ENCODE peak calls at places on chromosomes 12 and 14, in seven cellular contexts. U is tibial nerve, P is HFF-Myc, N is fibroblast of mammary gland, C is HCT116, L is ovary, D is gastrocnemius medialis. K is an unnamed sample.

GRCh38 chr12:105587237-105587636 is 256.7 kb downstream of the C12orf75 start:
- DNase-seq in P (no peak), N (no peak), U (no peak), L (no peak), D (no peak), C (no peak), K (no peak)

GRCh38 chr12:78441737-78442453 is 422.7 kb upstream of the SYT1 start:
- DNase-seq in D (no peak), U (no peak), C (no peak), P (no peak), L (no peak), N (peak), K (no peak)

GRCh38 chr12:71045781-71046180 is 112.0 kb downstream of the TSPAN8 start:
- DNase-seq in D (no peak), L (no peak), U (no peak), N (peak), P (no peak), C (no peak), K (no peak)

GRCh38 chr12:30757316-30757715 is 2.6 kb upstream of the CAPRIN2 start:
- DNase-seq in D (no peak), C (no peak), N (no peak), P (no peak), U (no peak), L (no peak), K (no peak)

GRCh38 chr12:6620137-6620884 is 13.1 kb upstream of the CHD4 start:
- DNase-seq in C (no peak), L (no peak), D (no peak), N (peak), U (no peak), P (no peak), K (no peak)

GRCh38 chr12:131117438-131118245 is 163.9 kb downstream of the ADGRD1 start:
- DNase-seq in L (no peak), N (no peak), D (no peak), P (no peak), C (no peak), U (no peak), K (no peak)

GRCh38 chr14:55073856-55074255 is 22.4 kb downstream of the MAPK1IP1L start:
- DNase-seq in L (no peak), C (no peak), U (no peak), D (no peak), N (peak), P (no peak), K (peak)

GRCh38 chr12:110458756-110459155 is 8.6 kb upstream of the ARPC3 start:
- DNase-seq in C (no peak), L (no peak), D (no peak), P (no peak), U (no peak), N (no peak), K (no peak)

GRCh38 chr14:85532981-85533820 is 3.3 kb downstream of the FLRT2 start:
- DNase-seq in N (peak), U (peak), L (peak), D (peak), C (no peak), P (no peak), K (no peak)

GRCh38 chr12:27501956-27502562 is 21.9 kb upstream of the PPFIBP1 start:
- DNase-seq in C (no peak), U (no peak), D (no peak), P (no peak), N (no peak), L (no peak), K (no peak)

GRCh38 chr14:51155331-51155730 is 60.4 kb upstream of the TRIM9 start:
- DNase-seq in N (no peak), P (no peak), C (no peak), U (no peak), D (no peak), L (no peak), K (no peak)

GRCh38 chr14:51160871-51161270 is 66.0 kb upstream of the TRIM9 start:
- DNase-seq in P (no peak), D (no peak), C (no peak), N (no peak), L (no peak), U (no peak), K (no peak)

GRCh38 chr14:51157012-51157411 is 62.1 kb upstream of the TRIM9 start:
- DNase-seq in L (no peak), U (no peak), P (no peak), D (no peak), C (peak), N (peak), K (no peak)
- TF ChIP-seq CTCF in L (no peak), U (peak), P (peak), D (peak), C (peak), N (peak), K (peak)

GRCh38 chr12:122894173-122895121 is 1.5 kb downstream of the VPS37B start:
- DNase-seq in L (no peak), U (no peak), C (no peak), P (no peak), N (no peak), D (no peak), K (no peak)

GRCh38 chr12:122893208-122894151 is 2.4 kb downstream of the VPS37B start:
- DNase-seq in D (no peak), C (no peak), N (no peak), P (no peak), L (no peak), U (no peak), K (no peak)

GRCh38 chr12:122895290-122895689 is 634 bp downstream of the VPS37B start:
- DNase-seq in D (no peak), L (no peak), P (no peak), U (no peak), N (no peak), C (no peak), K (no peak)

GRCh38 chr12:122889658-122890561 is 6.0 kb downstream of the VPS37B start:
- DNase-seq in N (no peak), P (no peak), U (no peak), L (no peak), D (no peak), C (no peak), K (no peak)

DNA sequence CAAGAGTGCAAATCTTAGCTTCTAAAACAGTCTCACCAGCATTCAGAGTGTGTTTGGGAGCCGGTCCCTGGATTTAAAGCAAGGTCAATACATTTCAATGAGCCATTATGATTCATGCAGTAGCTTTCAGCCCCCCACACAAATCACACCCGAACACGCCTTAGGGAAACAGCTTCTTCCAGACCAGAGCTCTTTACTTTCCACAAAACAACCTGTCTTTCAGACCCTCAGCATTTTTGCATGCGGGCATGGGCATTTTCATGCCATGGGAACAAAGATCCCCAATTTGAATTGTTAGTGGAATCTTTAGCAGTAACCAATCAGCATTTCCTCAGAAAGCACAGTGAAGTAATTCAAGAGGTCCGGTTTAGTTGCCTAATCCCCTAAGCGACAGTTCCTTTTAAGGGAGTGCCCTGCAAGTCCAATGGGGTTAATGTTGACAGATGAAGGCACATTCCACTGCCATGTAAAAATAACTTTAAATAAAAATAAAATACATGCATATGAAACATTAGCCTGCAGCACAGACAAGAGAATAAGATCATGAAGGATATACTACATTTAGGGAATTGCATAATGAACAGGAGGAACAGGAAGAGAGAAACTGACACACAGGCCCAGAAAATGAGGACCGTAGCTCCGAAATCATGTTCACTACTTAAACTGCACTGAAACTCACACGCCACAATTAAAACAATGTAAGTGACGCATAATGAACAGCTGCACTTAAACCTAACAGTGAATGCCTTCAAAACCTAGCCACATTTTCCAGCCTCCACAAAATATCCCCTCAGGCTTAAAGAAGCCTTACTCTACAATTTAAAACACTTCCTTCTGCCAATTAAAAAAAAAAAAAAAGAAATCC is 4.0 kb downstream of the VPS37B start:
- DNase-seq in D (no peak), C (no peak), P (no peak), U (no peak), N (peak), L (no peak), K (peak)
- H3K4me3 ChIP-seq in D (no peak), C (peak), P (peak), U (no peak), N (peak), L (no peak), K (peak)

GRCh38 chr14:72024504-72024903 is 92.3 kb downstream of the RGS6 start:
- DNase-seq in L (no peak), D (no peak), N (no peak), U (no peak), C (no peak), P (no peak), K (no peak)

GRCh38 chr14:72023128-72024042 is 91.2 kb downstream of the RGS6 start:
- DNase-seq in C (peak), P (no peak), L (no peak), D (no peak), U (no peak), N (peak), K (no peak)

DNA sequence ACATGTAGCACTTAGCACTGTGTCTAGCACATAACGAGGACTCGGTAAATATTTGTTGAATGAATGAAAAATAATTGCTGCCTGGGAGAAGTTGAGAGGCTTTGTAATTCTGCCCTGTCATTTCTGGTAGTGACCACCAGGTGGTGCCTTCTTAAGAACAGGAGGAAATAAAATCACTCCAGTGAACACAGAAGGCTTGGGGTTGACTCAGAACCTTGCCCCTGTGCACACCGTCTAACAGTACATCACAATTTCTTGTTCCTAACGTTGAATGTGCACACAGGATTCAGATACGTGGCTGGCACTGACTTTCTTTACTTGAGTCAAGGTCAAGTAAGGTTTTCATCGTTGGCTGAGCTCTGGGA is 91.8 kb downstream of the RGS6 start:
- DNase-seq in D (no peak), U (no peak), P (no peak), N (peak), L (no peak), C (peak), K (no peak)
- TF ChIP-seq CTCF in D (peak), U (peak), P (peak), N (peak), L (no peak), C (peak), K (peak)

GRCh38 chr12:53295891-53296219 is 513 bp downstream of the PFDN5 start:
- DNase-seq in L (no peak), N (no peak), U (no peak), P (no peak), D (no peak), C (no peak), K (no peak)

GRCh38 chr12:53299101-53299453 is 418 bp upstream of the MYG1 start:
- DNase-seq in C (peak), P (no peak), N (peak), U (no peak), L (no peak), D (no peak), K (no peak)

GRCh38 chr12:53299454-53300180 is at the start of gene MYG1:
- DNase-seq in P (peak), C (peak), N (peak), L (peak), U (peak), D (peak), K (no peak)

GRCh38 chr12:53300187-53300586 is 692 bp downstream of the MYG1 start:
- DNase-seq in N (peak), L (no peak), C (no peak), U (no peak), P (no peak), D (no peak), K (no peak)

DNA sequence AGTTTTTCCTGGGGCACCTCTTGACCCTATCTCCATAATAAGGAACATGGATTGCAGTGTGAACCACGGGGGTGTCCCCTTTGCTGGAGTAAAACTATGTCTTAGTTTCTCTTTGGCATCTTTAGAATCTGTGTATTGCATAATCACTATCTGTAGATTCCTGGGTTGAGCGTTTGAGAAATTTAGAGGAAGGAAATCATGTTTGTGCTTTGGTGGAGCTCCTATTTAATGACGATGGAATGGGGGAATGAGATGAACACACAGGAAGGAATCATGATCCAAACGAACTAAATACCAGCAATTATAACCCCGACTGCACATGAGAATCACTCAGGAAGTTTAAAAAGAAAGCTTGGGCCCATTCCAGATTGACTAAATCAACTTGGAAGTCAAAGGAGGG is 1.3 kb upstream of the MYG1 start:
- DNase-seq in D (no peak), P (no peak), N (peak), L (no peak), U (no peak), C (no peak), K (peak)
- H3K4me3 ChIP-seq in D (no peak), P (peak), N (no peak), L (no peak), U (no peak), C (no peak), K (no peak)

DNA sequence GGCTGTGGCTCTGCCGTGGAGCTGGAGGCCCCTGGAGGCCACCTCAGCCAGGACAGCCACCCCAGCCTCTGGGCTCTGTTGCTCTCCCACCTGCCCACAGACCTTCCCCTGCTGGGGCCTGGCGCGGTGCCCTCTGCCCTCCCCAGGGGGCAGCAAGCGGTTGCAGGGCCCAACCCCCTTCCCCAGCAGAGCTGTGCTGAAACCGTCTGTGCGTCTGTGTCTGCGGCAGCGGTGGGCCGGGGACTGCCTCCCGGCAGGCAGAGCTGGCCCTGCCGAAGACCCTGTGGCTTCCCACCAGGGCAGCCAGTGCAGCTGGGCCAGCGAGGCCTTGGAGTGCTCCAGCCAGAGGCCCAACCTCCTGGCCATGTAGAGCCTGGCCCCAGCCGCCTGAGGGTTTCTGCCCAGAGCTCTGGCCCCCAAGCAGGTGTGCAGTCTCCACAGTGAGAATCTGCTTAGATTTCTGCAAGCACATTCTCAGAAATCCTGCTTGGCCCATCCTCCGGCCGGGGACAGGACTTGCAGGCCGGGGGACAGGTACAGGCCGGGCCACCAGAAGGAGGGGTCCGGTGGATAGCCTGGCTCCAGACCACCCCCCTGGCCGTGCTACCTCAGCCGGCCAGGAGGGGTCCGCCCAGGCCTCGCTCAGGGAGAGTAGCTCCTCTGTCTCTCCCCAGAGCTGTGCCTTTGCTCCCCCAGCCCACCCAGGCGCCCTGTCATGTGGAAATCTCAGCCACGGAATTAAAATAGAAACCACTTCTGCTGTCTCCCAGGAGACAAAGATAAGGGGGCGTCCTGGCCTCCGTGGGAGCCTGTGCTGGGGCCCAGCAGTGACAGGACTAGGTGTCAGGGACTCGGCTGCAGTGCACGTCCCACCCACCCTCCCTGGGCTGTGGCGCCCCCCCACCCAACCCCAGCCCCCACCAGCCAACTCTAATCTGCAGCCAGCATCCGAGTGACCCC is 3.5 kb upstream of the CRIP2 start:
- DNase-seq in D (no peak), N (no peak), L (no peak), U (no peak), C (no peak), P (no peak), K (no peak)
- TF ChIP-seq CTCF in D (no peak), N (no peak), L (no peak), U (no peak), C (no peak), P (no peak), K (no peak)

DNA sequence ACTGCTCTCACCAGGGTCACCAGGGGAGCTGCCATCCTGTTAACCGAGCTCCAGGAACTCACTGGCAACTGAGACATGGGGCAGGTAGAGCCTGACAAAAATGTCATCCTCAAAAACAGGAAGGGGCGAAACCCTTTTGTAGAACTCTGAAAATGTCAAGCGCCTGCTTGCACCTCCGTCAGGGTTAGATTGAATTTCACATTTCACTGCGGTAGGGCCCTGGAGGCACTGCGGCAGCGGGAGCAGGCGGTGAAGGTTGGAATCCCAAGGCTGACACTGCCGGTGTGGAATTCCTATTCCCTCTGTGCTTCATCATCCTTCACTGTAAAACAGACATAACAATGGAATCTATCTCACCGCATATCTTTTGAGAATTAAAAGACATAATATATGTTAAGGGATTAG is 142.8 kb upstream of the TMCC3 start:
- DNase-seq in C (no peak), L (peak), U (no peak), P (no peak), D (no peak), N (no peak), K (no peak)
- H3K4me3 ChIP-seq in C (no peak), L (no peak), U (no peak), P (no peak), D (no peak), N (no peak), K (no peak)

GRCh38 chr12:122491991-122492390 is 8.7 kb downstream of the ZCCHC8 start:
- DNase-seq in P (no peak), L (no peak), U (no peak), D (no peak), C (no peak), N (no peak), K (no peak)

GRCh38 chr12:122499991-122500684 is 594 bp downstream of the ZCCHC8 start:
- DNase-seq in L (peak), P (no peak), D (peak), N (peak), U (no peak), C (peak), K (peak)

GRCh38 chr12:122500685-122501488 is at the start of gene ZCCHC8:
- DNase-seq in C (peak), P (peak), L (peak), U (peak), N (peak), D (peak), K (peak)

DNA sequence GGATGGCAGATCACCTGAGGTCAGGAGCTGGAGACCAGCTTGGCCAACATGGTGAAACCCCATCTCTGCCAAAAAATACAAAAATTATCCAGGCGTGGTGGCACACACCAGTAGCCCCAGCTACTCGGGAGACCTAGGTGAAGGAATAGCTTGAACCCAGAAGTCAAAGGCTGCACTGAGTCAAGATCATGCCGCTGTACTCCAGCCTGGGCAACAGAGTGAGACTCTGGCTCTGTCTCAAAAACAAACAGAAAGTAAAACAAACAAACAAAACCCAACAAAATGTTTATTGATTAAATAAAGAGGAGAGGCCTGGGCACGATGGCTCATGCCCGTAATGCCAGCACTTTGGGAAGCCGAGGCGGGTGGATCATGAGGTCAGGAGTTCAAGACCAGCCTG is 5.5 kb downstream of the ZCCHC8 start:
- DNase-seq in L (no peak), P (no peak), D (no peak), N (no peak), C (no peak), U (no peak), K (no peak)
- TF ChIP-seq CTCF in L (no peak), P (no peak), D (no peak), N (no peak), C (no peak), U (no peak), K (no peak)

K was measured in AG09309.